ENCODE peak calls at places on chromosomes 4 and X, in four cellular contexts. O is PC-9; G is CD4-positive, alpha-beta memory T cell; M is Panc1. D is an unnamed sample.

GRCh38 chr4:123816970-123817688 is 420.5 kb downstream of the SPRY1 start:
- DNase-seq in O (no peak), G (no peak), M (no peak), D (no peak)

GRCh38 chr4:161329852-161330251 is 833.9 kb downstream of the FSTL5 start:
- DNase-seq in O (no peak), G (no peak), M (no peak), D (no peak)

GRCh38 chr4:163748474-163748873 is 254.0 kb downstream of the TMA16 start:
- DNase-seq in O (no peak), G (no peak), M (no peak), D (no peak)

GRCh38 chr4:80202784-80203553 is 5.7 kb downstream of the PRDM8 start:
- DNase-seq in O (no peak), G (peak), M (no peak), D (peak)

GRCh38 chr4:61373901-61374611 is 173.9 kb downstream of the ADGRL3 start:
- DNase-seq in O (no peak), G (no peak), M (no peak), D (no peak)

GRCh38 chrX:3712080-3712869 is 1.2 kb downstream of the PRKX start:
- DNase-seq in O (no peak), G (no peak), M (no peak), D (peak)

GRCh38 chr4:146333187-146333894 is 119.0 kb downstream of the REELD1 start:
- DNase-seq in O (no peak), G (no peak), M (no peak), D (peak)

GRCh38 chr4:27917381-27917780 is 1056.7 kb downstream of the STIM2 start:
- DNase-seq in O (no peak), G (no peak), M (no peak), D (no peak)

GRCh38 chr4:119130365-119131065 is 5.1 kb upstream of the MYOZ2 start:
- DNase-seq in O (no peak), G (no peak), M (no peak), D (no peak)

GRCh38 chr4:12486995-12487394 is 997.1 kb downstream of the RAB28 start:
- DNase-seq in O (no peak), G (no peak), M (no peak), D (no peak)

GRCh38 chr4:151953286-151953685 is 192.5 kb upstream of the GATB start:
- DNase-seq in O (no peak), G (no peak), M (no peak), D (no peak)

GRCh38 chr4:151952137-151952536 is 191.3 kb upstream of the GATB start:
- DNase-seq in O (no peak), G (no peak), M (no peak), D (no peak)

GRCh38 chr4:151957163-151957562 is 196.4 kb upstream of the GATB start:
- DNase-seq in O (no peak), G (no peak), M (no peak), D (no peak)

GRCh38 chr4:151952711-151953254 is 192.0 kb upstream of the GATB start:
- DNase-seq in O (no peak), G (no peak), M (no peak), D (no peak)

GRCh38 chr4:151955721-151956340 is 195.0 kb upstream of the GATB start:
- DNase-seq in O (no peak), G (no peak), M (no peak), D (no peak)
- H3K27ac ChIP-seq in O (no peak), G (no peak), M (no peak), D (no peak)

GRCh38 chr4:138897818-138898226 is 117.8 kb upstream of the NOCT start:
- DNase-seq in O (peak), G (no peak), M (peak), D (no peak)
- H3K27ac ChIP-seq in O (peak), G (no peak), M (no peak), D (no peak)

GRCh38 chrX:44253573-44253942 is 89.9 kb downstream of the EFHC2 start:
- DNase-seq in O (no peak), G (no peak), M (no peak), D (no peak)
- H3K27ac ChIP-seq in O (no peak), G (peak), M (no peak), D (peak)

DNA sequence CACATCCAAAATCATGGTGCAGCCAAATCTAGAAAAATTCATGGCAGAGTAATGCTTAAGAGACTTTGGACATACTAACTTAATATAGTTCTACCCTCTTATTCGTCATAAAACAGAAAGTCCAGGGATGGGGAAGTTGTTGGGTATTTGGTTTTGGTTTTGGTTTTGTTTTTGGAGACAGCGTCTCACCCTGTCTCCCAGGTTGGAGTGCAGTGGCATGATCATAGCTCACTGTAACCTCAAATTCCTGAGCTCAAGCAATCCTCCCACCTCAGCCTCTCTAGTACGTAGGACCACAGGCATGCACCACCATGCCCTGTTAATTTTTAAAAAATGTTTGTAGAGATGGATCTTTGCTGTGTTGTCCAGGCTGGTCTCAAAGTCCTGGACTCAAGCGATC is 271.8 kb upstream of the TENM3 start:
- DNase-seq in O (no peak), G (no peak), M (no peak), D (no peak)
- H3K27ac ChIP-seq in O (no peak), G (no peak), M (no peak), D (no peak)

DNA sequence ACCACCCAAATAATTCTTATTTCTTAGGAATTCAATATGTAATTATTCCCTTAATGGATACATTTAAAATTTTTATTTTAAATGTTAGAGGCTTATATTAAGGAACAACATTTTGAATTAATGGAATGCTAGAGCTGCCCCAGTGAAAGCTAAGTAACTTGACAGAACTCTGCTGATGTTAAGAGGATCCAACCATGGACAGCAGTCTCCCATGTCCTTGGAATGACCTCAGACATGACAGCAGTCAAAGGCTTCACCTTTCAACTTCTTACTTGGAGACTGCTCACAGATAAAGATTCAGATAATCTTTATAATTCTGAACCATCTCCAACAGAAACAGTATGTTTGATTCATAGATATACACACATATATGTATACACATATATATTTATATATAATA is 17.2 kb downstream of the PDLIM3 start:
- DNase-seq in O (no peak), G (no peak), M (no peak), D (no peak)
- H3K27ac ChIP-seq in O (no peak), G (no peak), M (no peak), D (no peak)

GRCh38 chrX:418927-419729 is 32.4 kb upstream of the PPP2R3B start:
- DNase-seq in O (no peak), G (no peak), M (no peak), D (no peak)
- H3K27ac ChIP-seq in O (no peak), G (no peak), M (no peak), D (no peak)

D was measured in transverse colon.